ENCODE peak calls at places on chromosomes 7 and 10, in nine cellular contexts. Q, E, S, W, G, T, P, M and V are unnamed samples.

GRCh38 chr7:148825338-148825737 is 58.8 kb downstream of the EZH2 start:
- DNase-seq in Q (no peak), E (no peak), S (no peak), W (no peak), G (no peak), T (no peak), P (no peak), M (no peak), V (no peak)

GRCh38 chr10:844552-844951 is 87.0 kb downstream of the LARP4B start:
- DNase-seq in Q (no peak), E (peak; percentile 77), S (no peak), W (no peak), G (no peak), T (no peak), P (no peak), M (no peak), V (no peak)

GRCh38 chr7:152860302-152860701 is 100.8 kb downstream of the ACTR3B start:
- DNase-seq in Q (no peak), E (no peak), S (no peak), W (no peak), G (no peak), T (no peak), P (no peak), M (no peak), V (no peak)

GRCh38 chr10:19930936-19931859 is 115.0 kb downstream of the PLXDC2 start:
- DNase-seq in Q (no peak), E (peak; percentile 81), S (no peak), W (no peak), G (no peak), T (peak; percentile 86), P (peak; percentile 30), M (no peak), V (no peak)

GRCh38 chr7:7183061-7183832 is 903 bp downstream of the C1GALT1 start:
- DNase-seq in Q (peak; percentile 71), E (peak; percentile 33), S (no peak), W (peak; percentile 82), G (no peak), T (peak; percentile 85), P (peak; percentile 70), M (no peak), V (peak; percentile 73)

GRCh38 chr10:25113231-25114035 is 61.4 kb upstream of the GPR158 start:
- DNase-seq in Q (peak; percentile 80), E (peak; percentile 72), S (peak; percentile 70), W (peak; percentile 82), G (peak; percentile 68), T (peak; percentile 89), P (peak; percentile 85), M (peak; percentile 43), V (peak; percentile 87)

GRCh38 chr7:67625257-67625713 is 628.7 kb downstream of the TYW1 start:
- DNase-seq in Q (peak; percentile 87), E (peak; percentile 58), S (peak; percentile 84), W (peak; percentile 87), G (peak; percentile 33), T (peak; percentile 76), P (peak; percentile 70), M (peak; percentile 83), V (peak; percentile 72)

GRCh38 chr10:131233611-131234258 is 77.8 kb downstream of the TCERG1L start:
- DNase-seq in Q (no peak), E (no peak), S (no peak), W (no peak), G (no peak), T (no peak), P (no peak), M (no peak), V (no peak)

GRCh38 chr10:97270523-97271154 is 21.8 kb downstream of the ARHGAP19 start:
- DNase-seq in Q (no peak), E (peak; percentile 78), S (no peak), W (no peak), G (no peak), T (no peak), P (no peak), M (no peak), V (no peak)

GRCh38 chr10:110498087-110498981 is 627 bp downstream of the DUSP5 start:
- DNase-seq in Q (peak; percentile 80), E (peak; percentile 63), S (peak; percentile 45), W (peak; percentile 88), G (peak; percentile 28), T (peak; percentile 53), P (peak; percentile 64), M (no peak), V (peak; percentile 56)

GRCh38 chr10:70234668-70235447 is 1.6 kb upstream of the PPA1 start:
- DNase-seq in Q (no peak), E (peak; percentile 40), S (no peak), W (no peak), G (no peak), T (no peak), P (no peak), M (no peak), V (no peak)

GRCh38 chr7:100489824-100490223 is 6.1 kb downstream of the NYAP1 start:
- DNase-seq in Q (no peak), E (peak; percentile 88), S (no peak), W (no peak), G (no peak), T (no peak), P (peak; percentile 72), M (peak; percentile 72), V (peak; percentile 83)

GRCh38 chr7:16502303-16502702 is 24.3 kb upstream of the LRRC72 start:
- DNase-seq in Q (no peak), E (no peak), S (no peak), W (no peak), G (no peak), T (no peak), P (no peak), M (no peak), V (no peak)

GRCh38 chr10:20839141-20839540 is 58.0 kb downstream of the NEBL start:
- DNase-seq in Q (no peak), E (peak; percentile 40), S (no peak), W (no peak), G (no peak), T (no peak), P (no peak), M (no peak), V (no peak)

GRCh38 chr10:96228408-96229019 is 42.9 kb downstream of the BLNK start:
- DNase-seq in Q (no peak), E (no peak), S (no peak), W (no peak), G (no peak), T (no peak), P (no peak), M (no peak), V (no peak)

GRCh38 chr7:131108212-131108980 is 219.3 kb upstream of the MKLN1 start:
- DNase-seq in Q (peak; percentile 80), E (peak; percentile 6), S (no peak), W (peak; percentile 85), G (no peak), T (no peak), P (no peak), M (no peak), V (no peak)

DNA sequence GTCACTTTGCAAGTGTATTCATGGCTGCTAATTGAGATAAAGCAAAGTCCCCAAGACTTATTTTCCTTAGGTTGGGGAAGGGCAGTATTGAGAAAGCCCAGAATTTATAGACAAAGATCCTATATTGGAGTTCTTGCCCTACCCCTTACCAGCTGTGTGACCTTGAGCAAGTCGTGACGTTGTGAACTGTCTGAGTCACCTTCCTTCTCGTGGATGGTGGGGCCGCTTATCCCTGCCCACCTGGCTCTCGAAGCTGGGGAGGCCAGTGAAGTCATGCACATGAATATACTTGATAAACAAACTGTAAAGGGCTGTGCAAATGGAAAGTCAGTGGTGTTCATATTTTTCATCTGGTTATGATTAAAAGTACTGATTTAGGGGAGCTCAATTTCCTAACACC is 127.4 kb downstream of the TACC2 start:
- DNase-seq in Q (no peak), E (peak; percentile 79), S (no peak), W (no peak), G (no peak), T (peak; percentile 59), P (peak; percentile 56), M (no peak), V (no peak)
- H3K4me1 ChIP-seq in Q (peaks cover 89% of the 10 kb centered on the region), E (peaks cover 16% of the 10 kb centered on the region), S (peaks cover 95% of the 10 kb centered on the region), W (no peaks in the 10 kb centered on the region), G (peaks cover 9% of the 10 kb centered on the region), T (peaks cover 78% of the 10 kb centered on the region), P (peaks cover 22% of the 10 kb centered on the region), M (no peaks in the 10 kb centered on the region), V (peaks cover 14% of the 10 kb centered on the region)

GRCh38 chr10:104260775-104261115 is 6.1 kb downstream of the GSTO1 start:
- DNase-seq in Q (no peak), E (peak; percentile 72), S (no peak), W (no peak), G (no peak), T (no peak), P (no peak), M (no peak), V (no peak)
- H3K4me1 ChIP-seq in Q (peaks cover 71% of the 10 kb centered on the region), E (peaks cover 13% of the 10 kb centered on the region), S (peaks cover 83% of the 10 kb centered on the region), W (peaks cover 4% of the 10 kb centered on the region), G (peaks cover 21% of the 10 kb centered on the region), T (peaks cover 25% of the 10 kb centered on the region), P (peaks cover 51% of the 10 kb centered on the region), M (no peaks in the 10 kb centered on the region), V (peaks cover 35% of the 10 kb centered on the region)

DNA sequence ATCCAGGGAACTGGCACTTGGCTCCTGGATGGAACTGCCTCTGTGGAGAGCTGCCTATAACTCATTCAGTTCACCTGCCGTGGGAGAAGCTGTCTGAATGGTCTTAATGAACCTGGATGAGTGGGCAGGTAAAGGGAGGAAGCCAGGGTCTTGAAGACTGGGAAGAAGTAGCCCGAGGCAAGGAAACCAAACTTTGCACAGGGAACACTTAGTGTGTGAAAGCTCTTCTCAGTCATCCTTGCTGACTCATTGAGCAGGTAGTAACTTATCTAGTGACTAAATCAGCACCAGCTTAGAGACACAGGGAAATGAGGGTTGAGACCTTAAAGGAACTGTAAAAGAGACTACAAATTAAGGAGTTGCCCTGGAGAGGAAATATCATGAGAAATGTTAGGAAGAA is 9.9 kb downstream of the LRRC4 start:
- DNase-seq in Q (no peak), E (peak; percentile 41), S (no peak), W (no peak), G (no peak), T (no peak), P (no peak), M (no peak), V (no peak)
- H3K4me1 ChIP-seq in Q (peaks cover 11% of the 10 kb centered on the region), E (peaks cover 6% of the 10 kb centered on the region), S (peaks cover 15% of the 10 kb centered on the region), W (no peaks in the 10 kb centered on the region), G (no peaks in the 10 kb centered on the region), T (peaks cover 7% of the 10 kb centered on the region), P (peaks cover 28% of the 10 kb centered on the region), M (peaks cover 22% of the 10 kb centered on the region), V (peaks cover 5% of the 10 kb centered on the region)

DNA sequence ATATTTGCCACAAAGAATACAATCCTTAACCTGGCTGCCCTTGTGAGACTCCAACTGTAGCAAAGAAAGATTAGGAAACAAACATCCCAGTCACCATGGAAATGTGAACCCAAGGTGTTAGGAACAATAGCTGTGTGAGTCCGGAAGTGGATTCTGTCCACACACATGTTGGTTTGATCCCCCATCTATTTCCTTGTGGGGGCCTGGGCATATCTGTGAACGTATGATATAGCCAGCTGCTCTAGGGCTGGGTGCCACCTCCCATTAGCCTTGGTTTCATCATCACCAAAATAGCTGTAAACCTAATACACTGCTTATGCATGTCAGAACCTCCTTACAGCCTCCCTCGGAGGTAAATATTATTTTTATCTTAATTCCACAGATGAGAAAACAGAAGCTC is 26.4 kb downstream of the GRK5 start:
- DNase-seq in Q (no peak), E (no peak), S (no peak), W (no peak), G (no peak), T (no peak), P (no peak), M (no peak), V (no peak)
- H3K4me1 ChIP-seq in Q (peaks cover 75% of the 10 kb centered on the region), E (peaks cover 28% of the 10 kb centered on the region), S (peaks cover 74% of the 10 kb centered on the region), W (peaks cover 12% of the 10 kb centered on the region), G (peaks cover 24% of the 10 kb centered on the region), T (peaks cover 39% of the 10 kb centered on the region), P (peaks cover 9% of the 10 kb centered on the region), M (no peaks in the 10 kb centered on the region), V (peaks cover 25% of the 10 kb centered on the region)